ENCODE peak calls at places on chromosomes 6 and 20, in seven cellular contexts. One of them, this sample, is unnamed.

GRCh38 chr20:64010711-64011237 is 25.2 kb upstream of the C20orf204 start:
- DNase-seq in aorta: no peak
- DNase-seq in foreskin fibroblast: peak
- DNase-seq in NCI-H1417: no peak
- DNase-seq in stimulated activated CD4-positive, alpha-beta T cell treated with anti-CD3 and anti-CD28 coated beads, Interleukin-12 subunit alpha, Interleukin-12 subunit beta, amount 100 ng/mL, for 4 hours: no peak
- DNase-seq in cardiac septum: no peak
- DNase-seq in SK-N-MC: no peak
- DNase-seq in this sample: peak

GRCh38 chr20:62603907-62604785 is 38.2 kb upstream of the SLCO4A1 start:
- DNase-seq in aorta: no peak
- DNase-seq in SK-N-MC: no peak
- DNase-seq in cardiac septum: no peak
- DNase-seq in stimulated activated CD4-positive, alpha-beta T cell treated with anti-CD3 and anti-CD28 coated beads, Interleukin-12 subunit alpha, Interleukin-12 subunit beta, amount 100 ng/mL, for 4 hours: no peak
- DNase-seq in foreskin fibroblast: no peak
- DNase-seq in NCI-H1417: peak
- DNase-seq in this sample: no peak

GRCh38 chr6:140320081-140320798 is 945.8 kb upstream of the CITED2 start:
- DNase-seq in cardiac septum: no peak
- DNase-seq in foreskin fibroblast: no peak
- DNase-seq in aorta: no peak
- DNase-seq in SK-N-MC: no peak
- DNase-seq in NCI-H1417: no peak
- DNase-seq in stimulated activated CD4-positive, alpha-beta T cell treated with anti-CD3 and anti-CD28 coated beads, Interleukin-12 subunit alpha, Interleukin-12 subunit beta, amount 100 ng/mL, for 4 hours: no peak
- DNase-seq in this sample: no peak

GRCh38 chr6:28981833-28982475 is 23.2 kb downstream of the ZNF311 start:
- DNase-seq in NCI-H1417: peak
- DNase-seq in stimulated activated CD4-positive, alpha-beta T cell treated with anti-CD3 and anti-CD28 coated beads, Interleukin-12 subunit alpha, Interleukin-12 subunit beta, amount 100 ng/mL, for 4 hours: peak
- DNase-seq in foreskin fibroblast: peak
- DNase-seq in aorta: peak
- DNase-seq in cardiac septum: peak
- DNase-seq in SK-N-MC: peak
- DNase-seq in this sample: peak

GRCh38 chr6:170222498-170223471 is 68.1 kb downstream of the DLL1 start:
- DNase-seq in aorta: no peak
- DNase-seq in SK-N-MC: no peak
- DNase-seq in stimulated activated CD4-positive, alpha-beta T cell treated with anti-CD3 and anti-CD28 coated beads, Interleukin-12 subunit alpha, Interleukin-12 subunit beta, amount 100 ng/mL, for 4 hours: no peak
- DNase-seq in NCI-H1417: peak
- DNase-seq in cardiac septum: peak
- DNase-seq in foreskin fibroblast: no peak
- DNase-seq in this sample: no peak

GRCh38 chr20:50289581-50289980 is 99.0 kb downstream of the CEBPB start:
- DNase-seq in SK-N-MC: no peak
- DNase-seq in stimulated activated CD4-positive, alpha-beta T cell treated with anti-CD3 and anti-CD28 coated beads, Interleukin-12 subunit alpha, Interleukin-12 subunit beta, amount 100 ng/mL, for 4 hours: no peak
- DNase-seq in NCI-H1417: no peak
- DNase-seq in cardiac septum: no peak
- DNase-seq in aorta: no peak
- DNase-seq in foreskin fibroblast: no peak
- DNase-seq in this sample: no peak

GRCh38 chr20:6122873-6123649 is at the start of gene FERMT1:
- DNase-seq in NCI-H1417: peak
- DNase-seq in aorta: no peak
- DNase-seq in cardiac septum: no peak
- DNase-seq in foreskin fibroblast: peak
- DNase-seq in SK-N-MC: no peak
- DNase-seq in stimulated activated CD4-positive, alpha-beta T cell treated with anti-CD3 and anti-CD28 coated beads, Interleukin-12 subunit alpha, Interleukin-12 subunit beta, amount 100 ng/mL, for 4 hours: peak
- DNase-seq in this sample: peak

GRCh38 chr6:5484692-5485091 is 223.4 kb downstream of the FARS2 start:
- DNase-seq in stimulated activated CD4-positive, alpha-beta T cell treated with anti-CD3 and anti-CD28 coated beads, Interleukin-12 subunit alpha, Interleukin-12 subunit beta, amount 100 ng/mL, for 4 hours: no peak
- DNase-seq in SK-N-MC: no peak
- DNase-seq in cardiac septum: no peak
- DNase-seq in aorta: no peak
- DNase-seq in NCI-H1417: no peak
- DNase-seq in foreskin fibroblast: no peak
- DNase-seq in this sample: no peak

GRCh38 chr6:91730710-91731109 is 1143.8 kb upstream of the MAP3K7 start:
- DNase-seq in SK-N-MC: no peak
- DNase-seq in stimulated activated CD4-positive, alpha-beta T cell treated with anti-CD3 and anti-CD28 coated beads, Interleukin-12 subunit alpha, Interleukin-12 subunit beta, amount 100 ng/mL, for 4 hours: no peak
- DNase-seq in foreskin fibroblast: no peak
- DNase-seq in aorta: no peak
- DNase-seq in cardiac septum: no peak
- DNase-seq in NCI-H1417: no peak
- DNase-seq in this sample: no peak

GRCh38 chr6:128713461-128713860 is 169.5 kb upstream of the LAMA2 start:
- DNase-seq in aorta: no peak
- DNase-seq in SK-N-MC: no peak
- DNase-seq in cardiac septum: no peak
- DNase-seq in foreskin fibroblast: peak
- DNase-seq in NCI-H1417: no peak
- DNase-seq in stimulated activated CD4-positive, alpha-beta T cell treated with anti-CD3 and anti-CD28 coated beads, Interleukin-12 subunit alpha, Interleukin-12 subunit beta, amount 100 ng/mL, for 4 hours: no peak
- DNase-seq in this sample: no peak

GRCh38 chr6:88823998-88824397 is 139.4 kb downstream of the RNGTT start:
- DNase-seq in stimulated activated CD4-positive, alpha-beta T cell treated with anti-CD3 and anti-CD28 coated beads, Interleukin-12 subunit alpha, Interleukin-12 subunit beta, amount 100 ng/mL, for 4 hours: no peak
- DNase-seq in aorta: no peak
- DNase-seq in SK-N-MC: no peak
- DNase-seq in NCI-H1417: peak
- DNase-seq in foreskin fibroblast: peak
- DNase-seq in cardiac septum: no peak
- DNase-seq in this sample: no peak